ENCODE peak calls at places on chromosome 1, in four cellular contexts. T is C1 segment of cervical spinal cord, H is transverse colon, O is HuH-7. K is an unnamed sample.

GRCh38 chr1:217574265-217574949 is 56.5 kb downstream of the GPATCH2 start:
- DNase-seq in T (no peak), H (no peak), O (no peak), K (peak)

GRCh38 chr1:35726814-35727433 is 8.2 kb upstream of the C1orf216 start:
- DNase-seq in T (peak), H (peak), O (peak), K (peak)

GRCh38 chr1:228735871-228736586 is 750 bp downstream of the RHOU start:
- DNase-seq in T (no peak), H (peak), O (peak), K (peak)

GRCh38 chr1:155899683-155900082 is 11.5 kb downstream of the RIT1 start:
- DNase-seq in T (no peak), H (no peak), O (no peak), K (no peak)

GRCh38 chr1:46133181-46133658 is 791 bp upstream of the PIK3R3 start:
- DNase-seq in T (no peak), H (no peak), O (peak), K (no peak)

GRCh38 chr1:202852163-202852904 is 36.6 kb downstream of the RABIF start:
- DNase-seq in T (no peak), H (peak), O (peak), K (peak)

GRCh38 chr1:33654267-33654832 is 181.9 kb downstream of the ZSCAN20 start:
- DNase-seq in T (no peak), H (no peak), O (peak), K (peak)

GRCh38 chr1:110089561-110090275 is 19.2 kb upstream of the ALX3 start:
- DNase-seq in T (no peak), H (no peak), O (peak), K (no peak)

GRCh38 chr1:187051618-187052232 is 223.0 kb downstream of the PLA2G4A start:
- DNase-seq in T (no peak), H (no peak), O (peak), K (peak)

GRCh38 chr1:230220478-230220877 is 153.4 kb downstream of the GALNT2 start:
- DNase-seq in T (no peak), H (no peak), O (no peak), K (no peak)

GRCh38 chr1:42586016-42586415 is 72.2 kb upstream of the PPIH start:
- DNase-seq in T (no peak), H (no peak), O (no peak), K (no peak)

GRCh38 chr1:244863491-244864252 is 671 bp downstream of the HNRNPU start:
- DNase-seq in T (peak), H (peak), O (no peak), K (no peak)

GRCh38 chr1:36326499-36326898 is 3.1 kb upstream of the EVA1B start:
- DNase-seq in T (no peak), H (no peak), O (no peak), K (no peak)

GRCh38 chr1:183277821-183278735 is 92.0 kb downstream of the LAMC2 start:
- DNase-seq in T (no peak), H (no peak), O (no peak), K (no peak)

GRCh38 chr1:238951809-238952208 is 434.6 kb upstream of the CHRM3 start:
- DNase-seq in T (no peak), H (no peak), O (no peak), K (peak)

GRCh38 chr1:221708076-221708571 is 33.8 kb downstream of the DUSP10 start:
- DNase-seq in T (peak), H (no peak), O (no peak), K (peak)

GRCh38 chr1:91736146-91736998 is 149.6 kb downstream of the TGFBR3 start:
- DNase-seq in T (no peak), H (peak), O (no peak), K (no peak)

GRCh38 chr1:89930579-89930978 is 64.3 kb upstream of the ZNF326 start:
- DNase-seq in T (no peak), H (no peak), O (no peak), K (no peak)

GRCh38 chr1:207021139-207021861 is 11.3 kb downstream of the C1orf116 start:
- DNase-seq in T (no peak), H (no peak), O (no peak), K (no peak)